ENCODE peak calls at places on chromosomes 11 and 22, in nine cellular contexts. C is HFF-Myc, K is HFFc6, G is tibial nerve, I is neural crest cell, M is adrenal gland, U is fibroblast of lung, Q is fibroblast of pulmonary artery, E is AG04450. P is an unnamed sample.

GRCh38 chr22:44587004-44587793 is 89.2 kb upstream of the RTL6 start:
- DNase-seq in C (no peak), U (peak), G (no peak), Q (no peak), E (no peak), I (no peak), M (no peak), K (no peak), P (no peak)

GRCh38 chr11:43580735-43581369 is 99.7 kb upstream of the HSD17B12 start:
- DNase-seq in C (no peak), I (no peak), G (no peak), E (no peak), U (no peak), K (no peak), M (no peak), Q (no peak), P (no peak)

GRCh38 chr11:111549869-111550203 is 9.3 kb downstream of the LAYN start:
- DNase-seq in M (no peak), E (no peak), U (no peak), I (no peak), Q (no peak), G (no peak), C (no peak), K (no peak), P (no peak)

GRCh38 chr11:110886241-110886640 is 174.0 kb upstream of the ARHGAP20 start:
- DNase-seq in M (no peak), C (no peak), Q (no peak), I (no peak), E (no peak), G (no peak), U (no peak), K (no peak), P (no peak)

GRCh38 chr22:19275104-19275503 is 16.4 kb downstream of the CLTCL1 start:
- DNase-seq in C (no peak), K (no peak), G (no peak), U (no peak), I (no peak), E (no peak), Q (no peak), M (no peak), P (no peak)

GRCh38 chr11:17502630-17503029 is 26.0 kb upstream of the ABCC8 start:
- DNase-seq in Q (no peak), K (no peak), C (no peak), U (no peak), M (no peak), I (no peak), G (no peak), E (no peak), P (no peak)

GRCh38 chr11:2689551-2690260 is 10.1 kb downstream of the KCNQ1OT1 start:
- DNase-seq in G (no peak), Q (no peak), U (no peak), E (no peak), K (no peak), I (no peak), M (peak), C (no peak), P (no peak)

GRCh38 chr11:5336331-5336730 is 7.0 kb downstream of the OR51B5 start:
- DNase-seq in K (peak), I (no peak), M (no peak), Q (peak), C (no peak), U (peak), G (no peak), E (no peak), P (no peak)

GRCh38 chr11:36306888-36307287 is 10.8 kb downstream of the PRR5L start:
- DNase-seq in M (peak), U (peak), C (no peak), K (peak), E (no peak), Q (peak), G (no peak), I (peak), P (no peak)

GRCh38 chr11:95097209-95097608 is 7.6 kb downstream of the ENDOD1 start:
- DNase-seq in C (no peak), I (no peak), Q (no peak), M (no peak), G (no peak), E (no peak), K (no peak), U (no peak), P (no peak)

GRCh38 chr11:9691865-9692264 is 28.0 kb downstream of the SWAP70 start:
- DNase-seq in U (peak), G (no peak), M (no peak), K (peak), E (no peak), I (no peak), C (no peak), Q (peak), P (no peak)

GRCh38 chr11:61602775-61603569 is 22.1 kb upstream of the SYT7 start:
- DNase-seq in E (peak), C (peak), K (peak), G (peak), M (peak), I (no peak), U (peak), Q (peak), P (peak)

GRCh38 chr22:30398685-30399680 is 2.2 kb downstream of the SEC14L2 start:
- DNase-seq in C (no peak), U (no peak), E (no peak), K (no peak), I (no peak), Q (no peak), G (no peak), M (no peak), P (no peak)

GRCh38 chr11:100545970-100546369 is 141.1 kb upstream of the ARHGAP42 start:
- DNase-seq in M (no peak), U (no peak), I (no peak), Q (no peak), K (no peak), E (no peak), C (no peak), G (no peak), P (no peak)

GRCh38 chr11:100550910-100551309 is 136.2 kb upstream of the ARHGAP42 start:
- DNase-seq in G (no peak), K (no peak), E (no peak), U (no peak), C (no peak), Q (no peak), M (no peak), I (no peak), P (no peak)

GRCh38 chr11:100543386-100543785 is 143.7 kb upstream of the ARHGAP42 start:
- DNase-seq in Q (no peak), C (no peak), U (no peak), K (no peak), I (no peak), M (no peak), G (no peak), E (no peak), P (no peak)

GRCh38 chr11:100550298-100550697 is 136.8 kb upstream of the ARHGAP42 start:
- DNase-seq in K (no peak), G (no peak), I (no peak), M (no peak), U (no peak), E (no peak), Q (no peak), C (no peak), P (no peak)

GRCh38 chr11:100546714-100547113 is 140.4 kb upstream of the ARHGAP42 start:
- DNase-seq in U (peak), Q (peak), I (no peak), K (no peak), M (no peak), E (no peak), C (no peak), G (no peak), P (no peak)
- TF ChIP-seq CTCF in U (no peak), Q (no peak), I (no peak), K (no peak), M (no peak), E (no peak), C (no peak), G (no peak), P (no peak)

GRCh38 chr11:82900277-82901164 is at the start of gene PRCP:
- DNase-seq in M (peak), U (peak), I (peak), E (peak), C (peak), Q (peak), G (peak), K (peak), P (peak)
- TF ChIP-seq CTCF in M (no peak), U (no peak), I (no peak), E (peak), C (no peak), Q (no peak), G (peak), K (no peak), P (no peak)

GRCh38 chr22:31618471-31619176 is 43.4 kb downstream of the PISD start:
- DNase-seq in I (no peak), C (no peak), E (no peak), M (no peak), U (no peak), Q (no peak), G (no peak), K (no peak), P (no peak)
- TF ChIP-seq CTCF in I (no peak), C (no peak), E (no peak), M (no peak), U (no peak), Q (no peak), G (no peak), K (peak), P (no peak)

GRCh38 chr22:41526802-41527799 is 17.2 kb downstream of the POLR3H start:
- DNase-seq in Q (peak), G (no peak), U (no peak), C (no peak), I (peak), E (no peak), K (no peak), M (peak), P (no peak)
- TF ChIP-seq CTCF in Q (peak), G (peak), U (peak), C (peak), I (peak), E (peak), K (peak), M (peak), P (peak)

DNA sequence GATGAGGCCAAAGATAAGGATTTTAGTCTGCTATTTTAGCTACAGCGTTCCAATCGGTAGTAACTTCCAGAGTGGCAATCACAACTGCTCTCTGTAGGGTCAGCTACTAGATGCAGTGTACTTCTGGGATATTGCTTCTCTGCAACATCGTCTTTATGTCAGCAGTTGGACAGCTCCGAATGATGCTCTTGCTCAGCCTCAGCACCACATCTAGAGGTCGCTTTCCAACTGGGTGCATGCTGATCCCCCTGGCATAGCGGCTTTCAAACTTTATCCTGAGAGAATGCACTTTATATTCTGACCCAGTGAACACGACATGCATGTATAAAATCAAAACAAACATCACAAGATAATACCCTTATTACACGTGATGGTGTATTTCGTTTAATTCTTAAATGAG is 219.6 kb downstream of the C11orf87 start:
- DNase-seq in K (peak), C (peak), I (peak), U (peak), E (peak), M (no peak), G (no peak), Q (peak), P (no peak)
- TF ChIP-seq CTCF in K (peak), C (no peak), I (peak), U (no peak), E (peak), M (no peak), G (no peak), Q (peak), P (peak)

GRCh38 chr22:17788023-17788330 is 13.7 kb upstream of the BID start:
- DNase-seq in U (no peak), C (no peak), Q (no peak), K (no peak), M (no peak), E (no peak), G (no peak), I (no peak), P (no peak)

GRCh38 chr22:17789379-17790200 is 15.3 kb upstream of the BID start:
- DNase-seq in I (no peak), U (no peak), K (no peak), Q (no peak), C (no peak), E (no peak), G (no peak), M (no peak), P (no peak)

GRCh38 chr22:17787159-17788022 is 13.1 kb upstream of the BID start:
- DNase-seq in C (no peak), M (no peak), E (no peak), Q (no peak), G (no peak), I (no peak), U (peak), K (no peak), P (no peak)

GRCh38 chr22:17786435-17787158 is 12.3 kb upstream of the BID start:
- DNase-seq in I (peak), E (no peak), Q (peak), M (peak), U (peak), C (no peak), G (peak), K (peak), P (no peak)

GRCh38 chr22:17788528-17789378 is 14.5 kb upstream of the BID start:
- DNase-seq in G (no peak), U (no peak), E (no peak), I (no peak), M (no peak), C (no peak), Q (no peak), K (no peak), P (no peak)
- TF ChIP-seq CTCF in G (no peak), U (no peak), E (peak), I (no peak), M (no peak), C (no peak), Q (no peak), K (no peak), P (no peak)

GRCh38 chr22:46113910-46114517 is 36.3 kb upstream of the PPARA start:
- DNase-seq in U (no peak), K (no peak), G (no peak), Q (no peak), E (no peak), M (peak), I (no peak), C (no peak), P (no peak)

GRCh38 chr22:46115388-46115678 is 35.0 kb upstream of the PPARA start:
- DNase-seq in M (no peak), I (no peak), C (no peak), G (no peak), U (no peak), E (no peak), Q (no peak), K (no peak), P (no peak)

GRCh38 chr22:46115755-46116490 is 34.4 kb upstream of the PPARA start:
- DNase-seq in Q (no peak), M (peak), G (no peak), E (no peak), K (no peak), C (no peak), U (no peak), I (no peak), P (no peak)

GRCh38 chr22:46113110-46113909 is 37.0 kb upstream of the PPARA start:
- DNase-seq in G (no peak), U (no peak), K (no peak), I (no peak), Q (no peak), M (peak), E (no peak), C (no peak), P (no peak)

GRCh38 chr22:46114518-46115387 is 35.6 kb upstream of the PPARA start:
- DNase-seq in I (no peak), K (no peak), M (peak), C (no peak), E (no peak), G (no peak), Q (no peak), U (no peak), P (no peak)
- TF ChIP-seq CTCF in I (no peak), K (no peak), M (peak), C (no peak), E (no peak), G (peak), Q (no peak), U (no peak), P (no peak)

P was measured in AG04449.